ENCODE peak calls at places on chromosomes 13 and 19, in nine cellular contexts. C is stomach, M is H1, J is A549, B is K562, N is ovary, P is suprapubic skin, S is upper lobe of left lung, H is SK-N-SH. T is an unnamed sample.

GRCh38 chr19:3459322-3459881 is 20.9 kb downstream of the SMIM24 start:
- DNase-seq in J (peak), S (peak), C (peak), H (peak), M (no peak), N (peak), B (peak), P (peak), T (peak)

GRCh38 chr13:42047561-42048322 is 706 bp upstream of the DGKH start:
- DNase-seq in M (peak), S (peak), P (no peak), J (peak), N (peak), H (peak), C (peak), B (peak), T (peak)

GRCh38 chr13:111846396-111847174 is 220.4 kb upstream of the SOX1 start:
- DNase-seq in N (no peak), J (no peak), P (no peak), B (no peak), M (peak), C (no peak), S (no peak), H (no peak), T (no peak)

GRCh38 chr13:111325941-111326620 is 5.6 kb downstream of the TEX29 start:
- DNase-seq in J (no peak), C (no peak), N (no peak), H (no peak), S (no peak), P (no peak), B (no peak), M (no peak), T (no peak)

GRCh38 chr13:82129281-82129680 is 1753.0 kb downstream of the SLITRK1 start:
- DNase-seq in S (no peak), M (no peak), J (no peak), P (no peak), C (no peak), B (no peak), N (no peak), H (no peak), T (no peak)

GRCh38 chr13:29497137-29497654 is 98.3 kb downstream of the SLC7A1 start:
- DNase-seq in B (no peak), H (no peak), P (no peak), S (no peak), M (no peak), N (peak), C (no peak), J (no peak), T (no peak)

GRCh38 chr13:29266261-29266660 is 329.2 kb downstream of the SLC7A1 start:
- DNase-seq in J (no peak), S (no peak), M (no peak), N (no peak), H (no peak), C (no peak), P (no peak), B (no peak), T (no peak)

GRCh38 chr19:54029930-54030490 is 33.7 kb downstream of the VSTM1 start:
- DNase-seq in P (no peak), N (peak), M (peak), C (peak), H (peak), J (peak), S (peak), B (peak), T (peak)

GRCh38 chr19:47819841-47820244 is 1.9 kb upstream of the CRX start:
- DNase-seq in P (no peak), M (no peak), S (no peak), H (no peak), J (no peak), B (no peak), C (no peak), N (no peak), T (no peak)

GRCh38 chr13:74153316-74153715 is 19.1 kb upstream of the KLF12 start:
- DNase-seq in H (no peak), B (no peak), S (no peak), M (no peak), J (no peak), C (no peak), N (no peak), P (no peak), T (no peak)

GRCh38 chr19:53394974-53395839 is at the start of gene ZNF765:
- DNase-seq in H (peak), M (peak), J (peak), B (peak), P (peak), S (peak), C (peak), N (peak), T (peak)

GRCh38 chr19:9847087-9847671 is 12.1 kb downstream of the PIN1 start:
- DNase-seq in M (peak), S (no peak), P (no peak), N (peak), C (peak), J (peak), B (peak), H (peak), T (no peak)

GRCh38 chr19:34217952-34218817 is 36.2 kb upstream of the GARRE1 start:
- DNase-seq in N (no peak), C (peak), H (peak), P (no peak), J (no peak), M (no peak), B (peak), S (no peak), T (peak)

GRCh38 chr13:71218960-71219359 is 648.0 kb downstream of the DACH1 start:
- DNase-seq in C (no peak), H (peak), S (no peak), J (no peak), P (no peak), N (no peak), B (no peak), M (no peak), T (no peak)

GRCh38 chr19:33293255-33294057 is 8.9 kb downstream of the CEBPA start:
- DNase-seq in C (no peak), B (peak), H (no peak), P (no peak), M (no peak), S (peak), J (peak), N (no peak), T (no peak)

GRCh38 chr13:85812282-85812681 is 13.1 kb upstream of the SLITRK6 start:
- DNase-seq in J (no peak), C (no peak), M (no peak), B (no peak), P (no peak), N (no peak), H (no peak), S (no peak), T (no peak)

GRCh38 chr13:85819513-85819912 is 20.3 kb upstream of the SLITRK6 start:
- DNase-seq in H (peak), S (no peak), C (no peak), B (no peak), M (no peak), P (no peak), N (no peak), J (no peak), T (no peak)

GRCh38 chr13:85816413-85816812 is 17.2 kb upstream of the SLITRK6 start:
- DNase-seq in J (no peak), M (no peak), S (no peak), N (no peak), C (no peak), P (no peak), H (no peak), B (no peak), T (no peak)
- TF ChIP-seq CTCF in J (peak), M (no peak), S (no peak), N (no peak), C (no peak), P (no peak), H (peak), B (no peak), T (no peak)

GRCh38 chr13:94674609-94675348 is 37.6 kb downstream of the SOX21 start:
- DNase-seq in B (peak), S (peak), C (peak), H (peak), P (no peak), M (peak), J (peak), N (no peak), T (peak)
- H3K4me3 ChIP-seq in B (no peak), S (no peak), C (no peak), H (no peak), P (no peak), M (no peak), J (no peak), N (no peak), T (no peak)

DNA sequence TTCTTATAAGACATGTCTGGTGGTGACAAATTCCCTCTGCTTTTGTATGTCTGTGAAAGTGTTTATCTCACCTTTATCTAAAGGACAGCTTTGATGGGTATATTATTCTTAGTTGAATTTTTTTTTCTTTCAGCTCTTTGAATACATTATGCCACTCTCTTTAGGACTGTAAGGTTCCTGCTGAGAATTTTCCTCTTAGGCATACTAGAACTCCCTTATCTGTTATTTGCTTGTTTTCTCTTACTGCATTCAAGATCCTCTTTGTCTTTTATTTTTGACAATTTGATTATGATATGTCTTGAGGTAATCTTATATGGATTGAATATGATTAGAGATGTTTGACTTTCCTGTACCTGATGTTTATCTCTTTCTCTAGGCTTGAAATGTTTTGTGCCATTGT is 1328.4 kb downstream of the PCDH9 start:
- DNase-seq in P (no peak), S (no peak), J (no peak), H (no peak), N (no peak), M (no peak), C (no peak), B (no peak), T (no peak)
- TF ChIP-seq EP300 in P (no peak), S (no peak), J (no peak), H (no peak), N (no peak), M (no peak), C (no peak), B (no peak), T (no peak)

GRCh38 chr13:21176195-21176981 is at the start of the genes MRPL57 and SKA3:
- DNase-seq in C (peak), J (peak), S (peak), M (peak), B (peak), H (peak), N (peak), P (peak), T (peak)
- TF ChIP-seq CTCF in C (peak), J (no peak), S (peak), M (no peak), B (no peak), H (no peak), N (peak), P (peak), T (peak)

GRCh38 chr19:38210458-38210987 is 13.5 kb downstream of the DPF1 start:
- DNase-seq in M (peak), J (no peak), H (peak), P (peak), B (no peak), S (no peak), C (no peak), N (peak), T (no peak)

GRCh38 chr19:38209671-38210457 is 14.2 kb downstream of the DPF1 start:
- DNase-seq in N (peak), M (peak), B (no peak), C (peak), J (no peak), S (peak), H (peak), P (peak), T (peak)

GRCh38 chr19:38209152-38209551 is 14.9 kb downstream of the DPF1 start:
- DNase-seq in P (no peak), J (no peak), C (no peak), M (peak), S (no peak), N (no peak), B (no peak), H (no peak), T (no peak)

GRCh38 chr19:38211779-38212178 is 12.2 kb downstream of the DPF1 start:
- DNase-seq in B (no peak), C (no peak), P (peak), M (peak), S (no peak), N (no peak), J (no peak), H (no peak), T (no peak)

GRCh38 chr19:38211206-38211605 is 12.8 kb downstream of the DPF1 start:
- DNase-seq in B (no peak), N (no peak), P (peak), C (no peak), M (peak), H (peak), S (no peak), J (no peak), T (no peak)
- H3K4me3 ChIP-seq in B (no peak), N (no peak), P (peak), C (peak), M (peak), H (no peak), S (no peak), J (no peak), T (peak)

T was measured in tibial nerve.